ENCODE peak calls at places on chromosome 1, in five cellular contexts. W, N, J, B and K are unnamed samples.

GRCh38 chr1:227945891-227946623 is 1.7 kb downstream of the WNT9A start:
- DNase-seq in W (peak), N (no peak), J (peak), B (peak), K (no peak)

GRCh38 chr1:186102559-186103148 is 272.4 kb downstream of the TPR start:
- DNase-seq in W (no peak), N (peak), J (peak), B (peak), K (peak)

GRCh38 chr1:184900507-184900906 is 73.8 kb downstream of the NIBAN1 start:
- DNase-seq in W (no peak), N (no peak), J (no peak), B (no peak), K (no peak)

GRCh38 chr1:109239580-109240068 is 9.7 kb upstream of the CELSR2 start:
- DNase-seq in W (no peak), N (peak), J (no peak), B (peak), K (peak)

GRCh38 chr1:78045850-78046778 is at the start of gene GIPC2:
- DNase-seq in W (peak), N (peak), J (no peak), B (no peak), K (peak)

GRCh38 chr1:188022661-188023060 is 1193.9 kb downstream of the PLA2G4A start:
- DNase-seq in W (no peak), N (no peak), J (no peak), B (no peak), K (no peak)

GRCh38 chr1:153945795-153946621 is 510 bp downstream of the DENND4B start:
- DNase-seq in W (peak), N (peak), J (no peak), B (peak), K (peak)

GRCh38 chr1:65339866-65340483 is 30.6 kb downstream of the DNAJC6 start:
- DNase-seq in W (no peak), N (peak), J (peak), B (peak), K (no peak)

GRCh38 chr1:201530741-201531521 is 8.0 kb upstream of the NAV1 start:
- DNase-seq in W (no peak), N (peak), J (peak), B (peak), K (peak)

GRCh38 chr1:228863776-228864175 is 128.5 kb downstream of the RHOU start:
- DNase-seq in W (no peak), N (no peak), J (no peak), B (no peak), K (no peak)

GRCh38 chr1:10960954-10961833 is 51.3 kb upstream of the TARDBP start:
- DNase-seq in W (peak), N (peak), J (no peak), B (peak), K (peak)

GRCh38 chr1:207922554-207922953 is 11.6 kb upstream of the CD34 start:
- DNase-seq in W (no peak), N (peak), J (no peak), B (no peak), K (no peak)

GRCh38 chr1:94093996-94094395 is 27.0 kb downstream of the ABCA4 start:
- DNase-seq in W (no peak), N (no peak), J (no peak), B (no peak), K (no peak)

GRCh38 chr1:156657971-156658319 is 16.0 kb downstream of the BCAN start:
- DNase-seq in W (peak), N (no peak), J (no peak), B (no peak), K (no peak)

GRCh38 chr1:168582690-168583325 is 6.4 kb downstream of the XCL1 start:
- DNase-seq in W (no peak), N (no peak), J (peak), B (no peak), K (no peak)

GRCh38 chr1:169146536-169147214 is 40.2 kb downstream of the ATP1B1 start:
- DNase-seq in W (no peak), N (no peak), J (no peak), B (no peak), K (no peak)

GRCh38 chr1:27752372-27752771 is 20.6 kb upstream of the STX12 start:
- DNase-seq in W (no peak), N (no peak), J (no peak), B (no peak), K (peak)

GRCh38 chr1:87867631-87868030 is 539.0 kb downstream of the LMO4 start:
- DNase-seq in W (no peak), N (no peak), J (peak), B (no peak), K (no peak)

GRCh38 chr1:52028328-52028727 is 5.3 kb downstream of the KTI12 start:
- DNase-seq in W (no peak), N (no peak), J (no peak), B (no peak), K (no peak)

GRCh38 chr1:235342471-235342870 is 14.1 kb downstream of the GGPS1 start:
- DNase-seq in W (no peak), N (no peak), J (no peak), B (no peak), K (no peak)

GRCh38 chr1:10539411-10540043 is 64.8 kb downstream of the PEX14 start:
- DNase-seq in W (no peak), N (no peak), J (no peak), B (peak), K (no peak)

GRCh38 chr1:217642455-217642854 is 11.3 kb downstream of the SPATA17 start:
- DNase-seq in W (no peak), N (no peak), J (no peak), B (no peak), K (no peak)

GRCh38 chr1:226987623-226988336 is 47.7 kb downstream of the COQ8A start:
- DNase-seq in W (no peak), N (no peak), J (no peak), B (no peak), K (no peak)

GRCh38 chr1:31818204-31818603 is 2.4 kb upstream of the SPOCD1 start:
- DNase-seq in W (no peak), N (no peak), J (no peak), B (no peak), K (no peak)

DNA sequence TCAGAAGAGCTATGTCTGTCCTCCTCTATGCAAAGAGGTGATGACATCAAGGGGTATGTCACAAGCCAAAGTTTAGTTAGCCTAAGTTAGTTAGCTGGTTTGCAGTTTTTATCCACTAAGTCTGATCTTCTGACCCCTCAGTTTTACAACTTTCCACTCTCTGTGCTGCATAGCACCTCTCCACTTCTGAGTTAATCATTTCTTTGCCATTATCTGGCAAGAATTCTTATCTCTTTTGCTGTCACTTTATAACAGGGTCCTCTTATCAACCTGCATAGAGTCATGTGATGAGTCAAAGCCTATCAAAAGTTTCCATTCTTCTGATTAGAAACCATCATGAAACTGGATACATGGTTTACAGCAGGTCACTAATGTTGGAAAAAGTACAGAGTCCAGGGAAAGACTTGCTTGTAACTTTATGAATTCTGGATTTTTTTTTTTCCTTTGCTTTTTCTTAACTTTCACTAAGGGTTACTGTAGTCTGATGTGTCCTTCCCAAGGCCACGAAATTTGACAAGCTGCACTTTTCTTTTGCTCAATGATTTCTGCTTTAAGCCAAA is at the start of gene NR5A2:
- DNase-seq in W (no peak), N (no peak), J (no peak), B (no peak), K (no peak)
- H3K4me3 ChIP-seq in W (no peak), N (peak), J (no peak), B (no peak), K (no peak)

GRCh38 chr1:921011-921837 is 2.5 kb upstream of the SAMD11 start:
- DNase-seq in W (no peak), N (peak), J (no peak), B (peak), K (peak)
- H3K4me3 ChIP-seq in W (no peak), N (no peak), J (no peak), B (no peak), K (peak)

DNA sequence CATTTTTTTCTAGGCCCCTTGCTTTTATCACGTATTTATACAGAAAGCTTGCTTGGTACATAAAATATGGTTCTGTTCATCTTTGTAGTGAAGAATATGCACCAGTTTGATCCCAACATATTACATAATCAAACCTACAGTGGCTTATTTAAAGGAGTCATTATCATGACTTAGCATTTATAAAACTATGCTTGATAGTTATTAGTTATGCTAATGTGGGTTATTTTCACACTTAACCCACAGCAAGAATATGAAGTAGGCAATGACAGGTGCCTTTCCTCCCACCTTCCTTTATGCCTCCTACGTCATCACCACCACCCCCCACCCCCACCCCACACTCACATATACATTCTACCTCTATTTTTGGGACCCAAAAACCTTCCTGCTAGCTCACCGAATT is 19.8 kb downstream of the CAP1 start:
- DNase-seq in W (no peak), N (no peak), J (no peak), B (no peak), K (no peak)
- H3K4me3 ChIP-seq in W (no peak), N (no peak), J (no peak), B (no peak), K (no peak)

GRCh38 chr1:175839678-175840669 is 96.6 kb upstream of the TNR start:
- DNase-seq in W (no peak), N (no peak), J (no peak), B (peak), K (no peak)
- H3K4me3 ChIP-seq in W (no peak), N (no peak), J (no peak), B (no peak), K (no peak)

GRCh38 chr1:8012955-8013354 is 13.2 kb downstream of the ERRFI1 start:
- DNase-seq in W (no peak), N (no peak), J (no peak), B (no peak), K (no peak)

GRCh38 chr1:8014381-8014988 is 11.6 kb downstream of the ERRFI1 start:
- DNase-seq in W (no peak), N (no peak), J (no peak), B (peak), K (no peak)

GRCh38 chr1:8015036-8015808 is 10.9 kb downstream of the ERRFI1 start:
- DNase-seq in W (no peak), N (peak), J (peak), B (peak), K (peak)

GRCh38 chr1:8013399-8013798 is 12.7 kb downstream of the ERRFI1 start:
- DNase-seq in W (no peak), N (no peak), J (no peak), B (no peak), K (no peak)

GRCh38 chr1:8013800-8014199 is 12.3 kb downstream of the ERRFI1 start:
- DNase-seq in W (no peak), N (no peak), J (no peak), B (no peak), K (no peak)
- H3K4me3 ChIP-seq in W (no peak), N (no peak), J (no peak), B (no peak), K (no peak)

GRCh38 chr1:236502579-236502971 is 21.2 kb upstream of the LGALS8 start:
- DNase-seq in W (no peak), N (no peak), J (no peak), B (no peak), K (no peak)
- H3K4me3 ChIP-seq in W (no peak), N (no peak), J (no peak), B (no peak), K (peak)

GRCh38 chr1:24416666-24417391 is 1.2 kb downstream of the NIPAL3 start:
- DNase-seq in W (peak), N (no peak), J (no peak), B (peak), K (no peak)

GRCh38 chr1:24415910-24416665 is 486 bp downstream of the NIPAL3 start:
- DNase-seq in W (no peak), N (peak), J (no peak), B (peak), K (no peak)

GRCh38 chr1:24413350-24414163 is at the start of gene STPG1:
- DNase-seq in W (peak), N (peak), J (peak), B (peak), K (peak)

GRCh38 chr1:24415334-24415909 is at the start of gene NIPAL3:
- DNase-seq in W (peak), N (peak), J (peak), B (peak), K (peak)

DNA sequence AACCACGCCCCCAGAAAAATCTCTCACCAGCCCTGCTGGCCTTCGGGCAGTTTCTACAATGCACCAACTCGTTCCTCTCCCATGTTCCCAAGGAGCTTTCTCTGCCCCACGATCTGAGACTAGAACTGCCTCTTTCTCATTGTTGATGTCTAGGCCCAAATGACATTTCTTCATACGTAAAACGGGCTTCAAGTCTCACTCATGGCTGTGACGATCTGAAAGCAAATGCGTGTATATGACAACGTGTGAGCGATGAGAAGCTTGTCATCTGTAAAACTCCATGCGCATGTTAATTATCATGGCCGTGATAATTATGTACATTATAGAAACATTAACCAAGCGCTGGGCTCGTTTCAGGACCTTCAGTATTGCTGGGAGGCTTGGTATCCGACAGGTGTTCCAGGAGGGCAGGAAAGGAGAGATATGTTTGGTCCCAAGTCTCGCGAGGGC is 693 bp upstream of the NIPAL3 start:
- DNase-seq in W (no peak), N (no peak), J (no peak), B (no peak), K (peak)
- H3K4me3 ChIP-seq in W (peak), N (peak), J (peak), B (peak), K (peak)

DNA sequence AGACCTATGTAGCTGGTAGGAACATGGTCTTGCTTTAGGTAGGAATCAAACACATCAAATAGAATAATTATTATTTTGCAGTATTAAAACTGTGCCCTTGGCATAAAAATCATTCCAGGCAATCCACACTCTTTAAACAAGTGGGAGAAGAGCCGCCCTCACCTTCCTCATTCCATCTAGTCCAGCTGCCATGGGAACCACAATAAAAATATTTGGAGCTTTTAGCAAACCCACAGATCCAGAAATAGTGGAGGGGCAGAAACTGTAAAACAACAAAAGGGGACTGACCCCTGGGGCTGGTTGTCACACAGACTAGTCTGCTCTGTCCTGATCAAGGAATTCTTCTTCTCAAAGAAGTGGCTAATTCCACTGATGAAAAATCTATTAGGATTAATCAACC is 61.6 kb downstream of the PTPRC start:
- DNase-seq in W (no peak), N (no peak), J (no peak), B (no peak), K (no peak)
- H3K4me3 ChIP-seq in W (no peak), N (no peak), J (no peak), B (no peak), K (no peak)

DNA sequence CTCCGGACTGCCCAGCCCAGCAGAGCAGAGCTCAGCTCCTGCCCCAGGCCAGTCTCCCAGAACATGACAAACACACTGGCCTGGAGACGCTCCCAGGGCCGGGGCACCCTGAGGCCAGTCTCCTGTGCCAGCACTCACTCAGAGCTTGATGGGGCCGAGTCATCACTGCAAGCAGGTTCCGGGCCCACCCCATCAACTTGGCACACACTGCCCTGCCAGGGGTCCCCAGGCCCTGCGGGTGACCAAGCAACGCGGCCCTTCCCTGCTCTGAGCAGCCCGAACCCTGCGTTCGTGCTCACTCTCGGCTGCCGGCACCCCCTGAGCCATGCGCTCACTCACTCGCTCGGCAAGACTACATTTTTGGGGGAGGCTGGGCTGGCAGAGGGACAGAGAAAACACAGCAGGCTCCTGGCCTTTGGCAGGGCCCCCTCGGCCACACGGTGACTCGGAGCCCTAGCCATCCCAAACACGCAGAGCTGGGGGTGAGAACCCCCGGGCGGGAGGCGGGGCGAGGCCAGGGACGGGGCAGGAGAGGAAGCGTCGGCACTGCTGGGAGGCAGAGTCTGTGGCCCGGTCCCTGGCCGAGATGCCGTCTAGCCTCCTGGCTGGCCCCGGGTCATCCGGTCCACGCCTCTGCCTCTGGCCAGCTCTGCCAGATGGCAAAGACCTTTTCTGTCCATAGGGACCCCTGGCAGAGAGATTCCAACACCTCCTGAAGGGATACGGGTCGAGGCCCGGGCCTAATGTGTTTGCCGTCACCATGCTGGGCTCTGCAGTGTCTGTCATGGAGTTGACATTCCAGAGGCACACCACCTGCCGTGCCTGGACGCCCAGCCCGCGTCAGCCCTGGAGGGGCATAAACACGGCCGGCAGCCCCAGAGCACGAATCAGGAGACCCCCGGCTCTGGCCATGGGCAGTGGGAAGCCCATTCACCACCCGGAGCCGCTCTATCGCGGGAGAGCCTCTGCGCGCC is 67.9 kb downstream of the MEGF6 start:
- DNase-seq in W (no peak), N (no peak), J (no peak), B (no peak), K (no peak)
- H3K4me3 ChIP-seq in W (no peak), N (no peak), J (no peak), B (no peak), K (no peak)

DNA sequence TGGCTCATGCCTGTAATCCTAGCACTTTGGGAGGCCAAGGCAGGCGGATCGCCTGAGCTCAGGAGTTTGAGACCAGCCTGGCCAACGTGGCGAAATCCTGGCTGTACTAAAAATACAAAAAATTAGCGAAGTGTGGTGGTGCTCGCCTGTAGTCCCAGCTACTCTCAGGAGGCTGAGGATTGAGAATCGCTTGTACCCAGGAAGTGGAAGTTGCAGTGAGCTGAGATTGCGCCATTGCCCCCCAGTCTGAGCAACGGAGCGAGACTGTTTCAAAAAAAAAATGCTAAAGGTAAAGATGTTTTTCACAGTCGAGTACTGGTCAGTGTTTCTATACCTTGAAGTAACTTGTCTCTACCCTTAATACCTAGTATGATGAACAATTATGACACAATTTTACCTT is 11.1 kb downstream of the GLRX2 start:
- DNase-seq in W (no peak), N (no peak), J (no peak), B (no peak), K (no peak)
- H3K4me3 ChIP-seq in W (no peak), N (no peak), J (no peak), B (no peak), K (no peak)